ENCODE peak calls at places on chromosomes 4 and X, in four cellular contexts. V is heart left ventricle, T is DND-41, L is left lung. J is an unnamed sample. For H3K9me3 and H3K27me3, the result is how much of the 10 kb centered on the place peaks cover.

GRCh38 chr4:38759077-38759789 is 23.6 kb downstream of the TLR10 start:
- DNase-seq in V (no peak), T (peak), L (peak), J (peak)

GRCh38 chrX:136273986-136274385 is 22.8 kb upstream of the MAP7D3 start:
- DNase-seq in V (no peak), T (no peak), L (no peak), J (no peak)

GRCh38 chr4:80253510-80253909 is 13.0 kb upstream of the FGF5 start:
- DNase-seq in V (no peak), T (peak), L (no peak), J (no peak)

GRCh38 chrX:18828832-18829404 is 121.5 kb downstream of the PPEF1 start:
- DNase-seq in V (no peak), T (no peak), L (no peak), J (no peak)

GRCh38 chrX:149829751-149830191 is 48.0 kb downstream of the MAGEA9 start:
- DNase-seq in V (no peak), T (no peak), L (no peak), J (peak)

GRCh38 chrX:721354-721753 is 90.8 kb downstream of the SHOX start:
- DNase-seq in V (no peak), T (no peak), L (no peak), J (no peak)

GRCh38 chr4:100738388-100739165 is 220.8 kb upstream of the EMCN start:
- DNase-seq in V (no peak), T (no peak), L (no peak), J (no peak)

GRCh38 chr4:177532363-177532762 is 90.1 kb upstream of the AGA start:
- DNase-seq in V (no peak), T (no peak), L (no peak), J (no peak)

GRCh38 chr4:56937262-56937661 is 29.6 kb downstream of the REST start:
- DNase-seq in V (no peak), T (no peak), L (no peak), J (no peak)

GRCh38 chr4:34289962-34290361 is 1954.4 kb downstream of the ARAP2 start:
- DNase-seq in V (no peak), T (no peak), L (no peak), J (no peak)

GRCh38 chr4:6802626-6803025 is 20.1 kb downstream of the KIAA0232 start:
- DNase-seq in V (no peak), T (no peak), L (no peak), J (no peak)

GRCh38 chr4:6804082-6804752 is 21.7 kb downstream of the KIAA0232 start:
- DNase-seq in V (no peak), T (no peak), L (no peak), J (no peak)

GRCh38 chr4:6802050-6802449 is 19.5 kb downstream of the KIAA0232 start:
- DNase-seq in V (no peak), T (no peak), L (no peak), J (no peak)

GRCh38 chr4:6806924-6807676 is 24.6 kb downstream of the KIAA0232 start:
- DNase-seq in V (no peak), T (no peak), L (no peak), J (no peak)

DNA sequence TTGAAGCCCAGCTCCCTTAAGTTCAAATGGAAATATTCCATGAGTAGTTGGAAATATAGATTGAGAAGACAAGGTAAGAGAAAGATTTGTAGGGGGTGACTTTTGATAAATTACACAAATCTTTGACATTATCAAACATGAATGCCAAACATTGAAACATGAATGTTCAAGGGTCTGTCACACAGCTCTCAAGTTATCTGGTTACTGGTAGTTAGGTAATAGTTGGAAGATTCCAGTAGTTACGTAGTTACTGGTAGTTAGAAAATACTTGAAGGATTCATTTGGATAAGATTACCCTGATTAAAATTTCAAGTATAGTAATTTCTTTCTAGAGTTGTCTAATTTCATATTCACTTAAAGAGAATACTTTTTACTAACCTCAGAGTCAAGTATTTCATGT is 20.7 kb downstream of the KIAA0232 start:
- DNase-seq in V (no peak), T (no peak), L (no peak), J (no peak)
- H3K27ac ChIP-seq in V (no peak), T (no peak), L (no peak), J (no peak)

GRCh38 chr4:374298-375160 is 36.9 kb downstream of the ZNF141 start:
- DNase-seq in V (no peak), T (no peak), L (no peak), J (no peak)
- H3K9me3 ChIP-seq in V (half or more), T (half or more), L (half or more), J (half or more)

DNA sequence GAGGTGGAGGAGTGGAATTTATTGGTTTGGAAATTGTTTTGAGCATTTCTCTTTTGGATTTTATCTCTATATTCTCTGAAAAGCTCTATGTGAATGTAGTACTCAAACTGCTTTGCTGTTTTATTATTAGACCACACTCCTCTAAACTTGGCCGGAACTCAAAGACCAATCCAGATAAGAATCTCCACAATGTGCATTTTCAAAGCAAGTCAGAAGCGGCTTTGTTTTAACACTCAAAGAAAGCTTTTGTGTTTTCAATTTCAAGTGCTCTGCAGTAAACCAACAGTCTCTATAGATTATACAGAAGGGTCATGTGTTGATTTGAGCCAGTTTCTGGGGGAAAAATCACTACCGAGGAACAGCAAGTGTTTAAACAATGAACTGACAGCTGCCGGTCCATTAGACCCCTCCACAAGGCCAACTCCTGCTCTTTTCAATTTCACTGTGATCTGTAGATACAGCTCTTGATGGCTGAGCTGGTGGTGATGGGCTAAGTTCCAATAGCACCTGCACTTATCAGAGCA is 79.4 kb downstream of the FTHL17 start:
- DNase-seq in V (no peak), T (no peak), L (no peak), J (no peak)
- H3K27me3 ChIP-seq in V (under half), T (under half), L (under half), J (under half)

DNA sequence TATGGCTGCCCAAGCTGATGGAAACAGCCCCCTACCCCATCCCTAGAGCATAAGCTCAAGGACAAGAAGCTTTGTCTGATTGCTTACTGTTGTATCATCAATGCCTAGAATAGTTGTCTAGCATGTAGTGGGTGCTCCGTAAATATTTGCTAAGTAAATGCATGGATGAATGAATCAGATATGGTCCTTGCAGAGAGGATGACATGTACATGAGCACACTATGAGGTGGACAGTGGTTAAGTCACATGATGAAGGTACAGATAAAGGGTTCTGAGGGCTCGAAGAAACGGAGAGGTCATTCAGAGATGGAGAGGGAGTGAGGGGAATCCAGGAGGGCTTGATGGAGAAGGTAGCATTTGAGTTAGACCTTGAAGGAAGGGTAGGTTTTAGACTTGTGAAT is 214.2 kb downstream of the RBMX2 start:
- DNase-seq in V (no peak), T (no peak), L (no peak), J (no peak)
- H3K27ac ChIP-seq in V (no peak), T (no peak), L (no peak), J (no peak)

GRCh38 chrX:46036508-46036907 is 508.7 kb downstream of the ZNF674 start:
- DNase-seq in V (no peak), T (no peak), L (no peak), J (no peak)
- H3K9me3 ChIP-seq in V (under half), T (under half), L (under half), J (under half)

DNA sequence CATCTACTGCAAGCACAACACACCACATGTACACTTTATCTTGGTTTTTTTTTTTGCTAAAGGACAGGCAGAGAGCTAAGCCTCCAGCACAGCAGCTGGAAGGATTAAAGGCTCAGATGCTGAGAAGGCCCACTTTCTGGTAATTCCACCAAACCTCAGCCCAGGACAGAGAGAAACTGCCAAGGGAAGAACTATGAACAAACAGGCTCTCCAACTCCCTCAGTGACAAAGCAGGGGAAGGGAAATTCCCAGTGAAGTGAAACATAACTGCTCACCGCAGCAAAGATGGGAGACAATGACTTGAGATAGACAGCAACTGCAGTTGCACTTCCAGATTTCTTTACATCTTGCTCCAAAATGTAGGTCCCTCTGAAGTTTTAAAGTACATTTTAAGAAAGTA is 4.8 kb downstream of the PROM1 start:
- DNase-seq in V (no peak), T (no peak), L (no peak), J (no peak)
- H3K27me3 ChIP-seq in V (under half), T (under half), L (under half), J (under half)

DNA sequence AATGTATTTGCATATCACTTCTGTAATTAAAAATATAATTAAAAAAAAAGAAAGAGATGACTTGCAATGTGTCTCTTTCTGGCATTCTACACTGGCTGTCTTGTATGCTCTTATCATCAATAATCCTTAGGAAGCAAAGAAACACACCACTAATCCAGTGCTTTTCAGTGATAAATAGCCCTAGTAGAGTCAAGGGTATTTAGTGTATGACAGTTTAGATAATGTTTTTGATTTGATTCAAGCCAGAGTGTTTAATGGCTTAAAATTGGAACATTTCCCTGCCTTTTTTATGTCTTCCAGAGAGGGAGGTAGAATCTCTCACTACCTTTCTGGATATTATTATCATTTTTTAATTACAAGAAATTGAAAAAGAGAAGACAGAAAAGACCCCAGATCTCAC is 48.6 kb upstream of the CXCL8 start:
- DNase-seq in V (no peak), T (no peak), L (no peak), J (no peak)
- H3K27ac ChIP-seq in V (no peak), T (no peak), L (no peak), J (no peak)

DNA sequence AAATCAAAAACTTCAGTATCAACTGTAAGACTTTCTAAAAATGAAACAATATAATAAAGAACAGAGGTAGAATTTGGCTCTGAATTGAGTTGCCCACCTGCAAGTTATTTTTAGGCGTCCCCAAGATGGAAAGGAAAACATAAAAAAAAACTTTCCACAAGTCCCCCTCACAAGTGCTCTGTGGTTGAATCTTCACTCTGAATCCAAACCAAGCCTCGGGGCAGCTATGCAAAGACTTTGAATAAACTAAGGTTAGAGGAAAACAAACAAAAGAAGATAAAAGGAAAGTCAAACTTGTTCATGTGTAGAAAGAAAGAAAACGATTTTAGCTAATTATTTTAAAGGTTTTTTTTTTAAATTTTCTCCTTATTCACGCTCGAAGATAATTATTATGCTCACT is 372.4 kb upstream of the SLIT2 start:
- DNase-seq in V (no peak), T (peak), L (no peak), J (no peak)
- H3K9me3 ChIP-seq in V (under half), T (under half), L (under half), J (under half)

GRCh38 chrX:139815771-139816170 is 107.8 kb upstream of the MCF2 start:
- DNase-seq in V (no peak), T (no peak), L (no peak), J (no peak)

GRCh38 chrX:139811942-139812629 is 104.1 kb upstream of the MCF2 start:
- DNase-seq in V (no peak), T (no peak), L (no peak), J (no peak)

GRCh38 chrX:139820358-139820984 is 112.4 kb downstream of the ATP11C start:
- DNase-seq in V (no peak), T (no peak), L (no peak), J (no peak)

DNA sequence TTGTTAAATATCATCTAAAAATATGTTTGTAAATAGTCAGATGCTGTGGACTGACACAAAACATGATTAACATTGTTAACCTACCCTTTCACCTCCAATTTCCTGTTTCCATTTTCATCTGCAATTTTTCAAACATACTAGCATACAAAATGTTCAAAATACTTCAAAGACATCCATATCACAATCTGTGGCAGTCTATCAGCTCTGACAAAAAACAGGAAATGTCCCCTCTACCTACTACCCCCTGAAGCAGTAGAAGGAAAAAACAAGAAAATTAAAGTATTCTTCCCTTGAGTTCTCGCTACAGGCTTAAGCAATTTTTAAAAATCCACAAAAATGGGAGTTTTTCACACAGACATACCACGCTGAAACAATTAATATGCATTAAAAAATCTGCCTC is 108.2 kb upstream of the MCF2 start:
- DNase-seq in V (no peak), T (no peak), L (no peak), J (no peak)
- H3K27me3 ChIP-seq in V (under half), T (under half), L (under half), J (under half)

GRCh38 chr4:71487324-71487677 is 148.5 kb downstream of the SLC4A4 start:
- DNase-seq in V (no peak), T (no peak), L (no peak), J (no peak)
- H3K27ac ChIP-seq in V (peak), T (no peak), L (no peak), J (no peak)